ENCODE peak calls at places on chromosomes 2 and 18, in ten cellular contexts. M is mucosa of descending colon, T is GM06990, N is fibroblast of lung, D is AG09309, W is tibial artery, R is foreskin keratinocyte, C is pancreas, A is foreskin fibroblast, S is AG04449. O is an unnamed sample.

GRCh38 chr2:162908567-162908966 is 70.0 kb upstream of the KCNH7 start:
- DNase-seq in M (no peak), T (no peak), N (no peak), D (no peak), W (no peak), R (no peak), C (no peak), A (no peak), S (no peak), O (no peak)

GRCh38 chr2:197893403-197894177 is 89.2 kb downstream of the PLCL1 start:
- DNase-seq in M (no peak), T (no peak), N (no peak), D (no peak), W (no peak), R (no peak), C (no peak), A (no peak), S (no peak), O (no peak)

GRCh38 chr2:217271813-217272212 is 411.9 kb upstream of the TNP1 start:
- DNase-seq in M (no peak), T (no peak), N (no peak), D (no peak), W (no peak), R (no peak), C (no peak), A (no peak), S (no peak), O (no peak)

GRCh38 chr2:108169982-108170625 is 69.7 kb upstream of the SULT1C3 start:
- DNase-seq in M (no peak), T (no peak), N (peak), D (no peak), W (no peak), R (no peak), C (no peak), A (no peak), S (no peak), O (no peak)

GRCh38 chr2:116879646-116880045 is 934.8 kb upstream of the DDX18 start:
- DNase-seq in M (no peak), T (no peak), N (no peak), D (no peak), W (no peak), R (no peak), C (no peak), A (no peak), S (no peak), O (no peak)

GRCh38 chr18:9135912-9136314 is 668 bp upstream of the ANKRD12 start:
- DNase-seq in M (no peak), T (no peak), N (no peak), D (no peak), W (peak), R (no peak), C (no peak), A (peak), S (no peak), O (no peak)

GRCh38 chr2:16664052-16664731 is 1.4 kb downstream of the CYRIA start:
- DNase-seq in M (no peak), T (peak), N (peak), D (no peak), W (peak), R (no peak), C (peak), A (no peak), S (no peak), O (peak)

GRCh38 chr2:136247204-136247990 is 129.4 kb upstream of the CXCR4 start:
- DNase-seq in M (no peak), T (no peak), N (no peak), D (no peak), W (peak), R (no peak), C (no peak), A (no peak), S (no peak), O (no peak)

GRCh38 chr2:102603904-102604303 is 15.4 kb upstream of the SLC9A2 start:
- DNase-seq in M (no peak), T (no peak), N (no peak), D (no peak), W (no peak), R (no peak), C (no peak), A (no peak), S (no peak), O (no peak)

GRCh38 chr2:100126172-100126571 is 16.2 kb downstream of the AFF3 start:
- DNase-seq in M (no peak), T (no peak), N (peak), D (no peak), W (no peak), R (no peak), C (no peak), A (no peak), S (peak), O (no peak)

GRCh38 chr2:20348542-20348941 is 2.1 kb downstream of the PUM2 start:
- DNase-seq in M (no peak), T (peak), N (no peak), D (no peak), W (no peak), R (no peak), C (no peak), A (no peak), S (no peak), O (no peak)

GRCh38 chr2:237039301-237039906 is 46.3 kb upstream of the COPS8 start:
- DNase-seq in M (no peak), T (no peak), N (no peak), D (no peak), W (no peak), R (no peak), C (no peak), A (no peak), S (no peak), O (no peak)

GRCh38 chr2:172223601-172224054 is 120.9 kb upstream of the DLX2 start:
- DNase-seq in M (no peak), T (no peak), N (no peak), D (no peak), W (no peak), R (no peak), C (no peak), A (no peak), S (no peak), O (no peak)

GRCh38 chr2:78260861-78261260 is 738.7 kb upstream of the LRRTM4 start:
- DNase-seq in M (no peak), T (no peak), N (no peak), D (no peak), W (no peak), R (no peak), C (no peak), A (no peak), S (no peak), O (no peak)

GRCh38 chr2:201642579-201643215 is 606 bp downstream of the TMEM237 start:
- DNase-seq in M (peak), T (peak), N (peak), D (no peak), W (peak), R (peak), C (peak), A (peak), S (no peak), O (peak)

GRCh38 chr2:79005211-79005610 is 20.3 kb upstream of the REG3G start:
- DNase-seq in M (no peak), T (no peak), N (no peak), D (no peak), W (no peak), R (no peak), C (no peak), A (no peak), S (no peak), O (no peak)

GRCh38 chr18:52902188-52902587 is 562.2 kb downstream of the DCC start:
- DNase-seq in M (no peak), T (no peak), N (no peak), D (no peak), W (no peak), R (no peak), C (no peak), A (no peak), S (no peak), O (no peak)

GRCh38 chr2:174535757-174536703 is 49.2 kb upstream of the GPR155 start:
- DNase-seq in M (no peak), T (no peak), N (no peak), D (no peak), W (no peak), R (peak), C (no peak), A (no peak), S (no peak), O (no peak)

GRCh38 chr2:11079131-11079824 is 76.0 kb upstream of the SLC66A3 start:
- DNase-seq in M (no peak), T (no peak), N (no peak), D (no peak), W (no peak), R (no peak), C (no peak), A (no peak), S (no peak), O (no peak)

GRCh38 chr2:150339282-150339681 is 148.2 kb downstream of the RND3 start:
- DNase-seq in M (no peak), T (no peak), N (no peak), D (no peak), W (no peak), R (no peak), C (no peak), A (no peak), S (no peak), O (no peak)

GRCh38 chr2:137093116-137093515 is 327.8 kb downstream of the THSD7B start:
- DNase-seq in M (no peak), T (no peak), N (no peak), D (no peak), W (no peak), R (no peak), C (no peak), A (no peak), S (no peak), O (no peak)

GRCh38 chr2:101253013-101253712 is 477 bp downstream of the CNOT11 start:
- DNase-seq in M (peak), T (no peak), N (peak), D (peak), W (peak), R (peak), C (peak), A (peak), S (no peak), O (peak)

DNA sequence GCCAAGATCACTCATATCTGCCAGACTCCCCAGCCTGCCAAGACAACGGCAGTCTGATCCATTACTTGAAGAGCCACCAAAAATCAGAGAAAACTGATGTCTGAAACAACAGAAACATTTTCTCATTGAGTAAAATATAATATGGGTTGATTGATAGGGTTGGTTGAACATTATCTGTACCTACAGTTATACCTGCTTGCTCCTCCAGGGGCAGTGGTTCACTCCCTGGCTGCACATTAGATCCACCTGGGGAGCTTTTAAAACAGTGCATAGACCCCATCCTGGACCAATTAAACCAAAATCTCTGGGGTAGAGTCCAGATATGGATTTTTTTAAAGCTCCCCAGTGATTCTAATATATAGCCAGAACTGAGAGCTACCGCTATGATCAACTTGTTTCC is 43.6 kb upstream of the SLC14A2 start:
- DNase-seq in M (no peak), T (no peak), N (no peak), D (no peak), W (no peak), R (no peak), C (no peak), A (no peak), S (no peak), O (no peak)
- TF ChIP-seq CTCF in M (no peak), T (peak), N (peak), D (peak), W (no peak), R (peak), C (no peak), A (no peak), S (peak), O (peak)

GRCh38 chr2:190137561-190137960 is 75.0 kb upstream of the MSTN start:
- DNase-seq in M (no peak), T (no peak), N (no peak), D (no peak), W (no peak), R (no peak), C (no peak), A (no peak), S (no peak), O (no peak)
- TF ChIP-seq CTCF in M (no peak), T (no peak), N (no peak), D (no peak), W (no peak), R (no peak), C (no peak), A (no peak), S (no peak), O (no peak)

GRCh38 chr2:113202305-113203216 is 28.8 kb downstream of the PSD4 start:
- DNase-seq in M (no peak), T (no peak), N (no peak), D (no peak), W (no peak), R (no peak), C (no peak), A (no peak), S (no peak), O (no peak)
- TF ChIP-seq CTCF in M (no peak), T (no peak), N (no peak), D (no peak), W (no peak), R (no peak), C (no peak), A (no peak), S (no peak), O (no peak)

DNA sequence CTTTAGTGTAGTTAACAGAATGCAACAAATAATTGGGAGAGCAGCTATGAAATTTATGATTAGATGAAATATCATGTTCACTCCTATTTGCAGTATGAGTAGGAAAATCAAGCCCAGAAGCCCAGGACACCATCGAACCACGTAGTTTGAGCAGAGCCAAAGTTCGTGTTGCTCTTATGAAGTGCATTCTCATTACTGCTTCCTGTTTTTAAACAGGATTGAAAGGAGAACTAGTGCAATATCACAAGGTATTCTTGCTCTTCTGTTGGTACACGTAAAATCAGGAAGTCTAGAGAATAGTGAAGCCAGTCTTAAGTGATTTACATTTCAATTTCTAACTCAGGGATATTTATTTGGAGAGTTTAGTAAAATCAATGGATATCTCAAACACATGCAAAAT is 21.1 kb downstream of the ARHGAP15 start:
- DNase-seq in M (no peak), T (peak), N (no peak), D (no peak), W (no peak), R (no peak), C (no peak), A (no peak), S (no peak), O (no peak)
- TF ChIP-seq CTCF in M (no peak), T (no peak), N (no peak), D (no peak), W (no peak), R (no peak), C (no peak), A (no peak), S (no peak), O (no peak)

DNA sequence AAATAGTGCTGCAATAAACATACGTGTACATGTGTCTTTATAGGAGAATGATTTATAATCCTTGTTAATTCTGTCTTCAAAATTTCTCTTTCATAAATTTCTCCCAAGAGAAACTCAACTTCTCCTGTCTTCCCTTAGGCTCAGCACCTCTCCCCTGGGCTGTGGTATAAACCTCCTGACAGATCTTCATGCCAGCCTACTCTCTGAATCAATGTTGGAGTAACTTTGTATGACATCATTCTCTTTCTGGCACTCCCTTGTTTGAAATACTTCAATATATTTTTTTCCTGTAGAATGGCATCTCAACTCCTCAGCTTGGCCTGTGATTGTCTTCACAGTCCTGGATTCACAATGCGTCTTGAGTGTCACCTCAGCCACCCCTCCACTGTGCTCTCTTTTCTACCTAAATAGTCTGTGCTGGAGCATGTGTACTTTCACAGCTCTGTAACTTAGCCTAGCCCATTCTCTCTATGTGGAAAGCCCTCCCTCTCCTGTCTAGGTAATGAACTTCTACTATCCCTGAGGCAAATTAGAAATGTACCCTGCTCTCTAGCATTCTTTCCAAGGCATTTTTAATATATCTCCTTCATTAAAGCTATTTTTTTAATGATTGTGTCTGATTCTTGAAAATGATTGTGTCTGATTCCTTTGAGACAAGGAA is 649.9 kb upstream of the FANCL start:
- DNase-seq in M (no peak), T (no peak), N (no peak), D (no peak), W (no peak), R (no peak), C (no peak), A (no peak), S (no peak), O (no peak)
- TF ChIP-seq CTCF in M (no peak), T (no peak), N (no peak), D (no peak), W (no peak), R (no peak), C (no peak), A (no peak), S (no peak), O (no peak)